ENCODE peak calls at places on chromosomes 2 and 18, in four cellular contexts. N, S, H and D are unnamed samples.

GRCh38 chr2:35081001-35081628 is 1274.5 kb upstream of the CRIM1 start:
- DNase-seq in N (no peak), S (peak; percentile 46), H (no peak), D (no peak)

GRCh38 chr2:196927318-196928225 is 1.1 kb upstream of the PGAP1 start:
- DNase-seq in N (peak; percentile 8), S (peak; percentile 29), H (peak; percentile 90), D (peak; percentile 87)

GRCh38 chr18:35045121-35045520 is 3.9 kb downstream of the MAPRE2 start:
- DNase-seq in N (no peak), S (no peak), H (no peak), D (no peak)

GRCh38 chr2:20139828-20140227 is 85.1 kb downstream of the SDC1 start:
- DNase-seq in N (no peak), S (no peak), H (no peak), D (no peak)

GRCh38 chr2:231781798-231782726 is 980 bp upstream of the PDE6D start:
- DNase-seq in N (peak; percentile 44), S (peak; percentile 56), H (peak; percentile 29), D (peak; percentile 76)

GRCh38 chr2:105595536-105595935 is 149.2 kb upstream of the NCK2 start:
- DNase-seq in N (no peak), S (no peak), H (no peak), D (peak; percentile 19)

GRCh38 chr18:8788503-8789429 is 83.4 kb downstream of the MTCL1 start:
- DNase-seq in N (no peak), S (no peak), H (no peak), D (no peak)

GRCh38 chr2:40190457-40190856 is 261.4 kb downstream of the SLC8A1 start:
- DNase-seq in N (no peak), S (no peak), H (no peak), D (no peak)

GRCh38 chr2:28356095-28356911 is 36.4 kb upstream of the FOSL2 start:
- DNase-seq in N (peak; percentile 78), S (peak; percentile 14), H (peak; percentile 79), D (no peak)

GRCh38 chr2:96541326-96541725 is 4.8 kb downstream of the ARID5A start:
- DNase-seq in N (no peak), S (no peak), H (no peak), D (no peak)

GRCh38 chr18:38944446-38945024 is 1378.9 kb upstream of the CELF4 start:
- DNase-seq in N (no peak), S (no peak), H (no peak), D (no peak)

GRCh38 chr2:9772035-9772998 is 71.0 kb upstream of the TAF1B start:
- DNase-seq in N (no peak), S (no peak), H (no peak), D (no peak)

GRCh38 chr2:9771481-9772017 is 71.7 kb upstream of the TAF1B start:
- DNase-seq in N (no peak), S (no peak), H (peak; percentile 76), D (no peak)

GRCh38 chr2:9770006-9770307 is 73.3 kb upstream of the TAF1B start:
- DNase-seq in N (no peak), S (no peak), H (no peak), D (no peak)

GRCh38 chr2:9770308-9771100 is 72.8 kb upstream of the TAF1B start:
- DNase-seq in N (peak; percentile 74), S (peak; percentile 16), H (peak; percentile 70), D (no peak)

GRCh38 chr2:9771101-9771449 is 72.2 kb upstream of the TAF1B start:
- DNase-seq in N (no peak), S (no peak), H (no peak), D (no peak)
- H3K27ac ChIP-seq in N (no peak overlapping the region), S (no peak overlapping the region), H (peak overlapping the region; percentile 37), D (no peak overlapping the region)

DNA sequence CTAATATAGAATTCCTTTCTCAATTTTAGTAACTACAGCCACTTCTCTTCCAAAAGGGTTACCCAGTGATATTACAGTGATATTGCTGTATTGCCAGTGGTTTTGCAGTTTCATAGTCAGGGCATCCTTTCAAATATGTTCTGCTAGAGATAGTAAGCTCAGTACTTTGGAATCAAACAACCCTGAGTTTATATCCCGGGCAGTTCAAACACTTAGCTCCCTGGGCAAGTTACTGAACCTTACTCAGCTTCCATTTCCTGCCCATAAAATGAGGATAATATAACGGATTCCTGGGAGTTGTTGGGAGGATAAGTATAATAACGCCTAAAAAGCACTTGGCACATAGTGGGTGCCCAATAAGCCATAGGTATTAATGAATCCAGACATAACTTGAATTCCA is 212.6 kb upstream of the PARD3B start:
- DNase-seq in N (no peak), S (no peak), H (no peak), D (no peak)
- H3K27ac ChIP-seq in N (no peak overlapping the region), S (no peak overlapping the region), H (no peak overlapping the region), D (no peak overlapping the region)

GRCh38 chr2:237391140-237391539 is 22.8 kb downstream of the COL6A3 start:
- DNase-seq in N (no peak), S (no peak), H (no peak), D (no peak)
- H3K27ac ChIP-seq in N (no peak overlapping the region), S (no peak overlapping the region), H (no peak overlapping the region), D (no peak overlapping the region)

GRCh38 chr2:109563980-109564550 is 49.7 kb downstream of the SEPTIN10 start:
- DNase-seq in N (no peak), S (no peak), H (no peak), D (no peak)
- H3K27ac ChIP-seq in N (no peak overlapping the region), S (peak overlapping the region; percentile 49), H (no peak overlapping the region), D (no peak overlapping the region)

GRCh38 chr2:215411941-215412743 is 23.7 kb downstream of the FN1 start:
- DNase-seq in N (no peak), S (no peak), H (peak; percentile 56), D (no peak)
- H3K27ac ChIP-seq in N (no peak overlapping the region), S (peak overlapping the region; percentile 24), H (peak overlapping the region; percentile 56), D (no peak overlapping the region)

DNA sequence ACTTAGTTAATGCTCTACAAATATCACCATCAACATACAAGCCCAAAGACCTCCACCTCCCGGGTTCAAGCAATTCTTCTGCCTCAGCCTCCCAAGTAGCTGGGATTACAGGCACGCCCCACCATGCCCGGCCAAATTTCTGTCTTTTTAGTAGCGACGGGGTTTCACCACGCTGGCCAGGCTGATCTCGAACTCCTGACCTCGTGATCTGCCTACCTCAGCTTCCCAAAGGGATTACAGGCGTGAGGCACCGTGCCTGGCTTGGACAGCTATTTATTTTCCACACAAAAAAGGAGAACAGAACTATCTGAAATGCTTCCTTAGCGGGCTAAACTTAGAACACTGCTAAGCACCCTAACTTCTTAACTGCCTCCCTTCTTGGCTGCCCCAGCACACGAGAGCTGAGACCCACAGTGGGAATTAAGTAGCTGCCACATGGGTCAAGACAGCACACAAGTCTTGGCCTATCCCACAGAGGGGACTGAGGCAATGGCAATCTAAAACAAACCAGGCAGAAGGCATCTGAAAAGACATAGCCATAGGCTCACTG is 24.8 kb downstream of the CYTIP start:
- DNase-seq in N (no peak), S (no peak), H (no peak), D (no peak)
- H3K27ac ChIP-seq in N (no peak overlapping the region), S (no peak overlapping the region), H (no peak overlapping the region), D (no peak overlapping the region)

GRCh38 chr2:189698020-189698887 is 23.8 kb downstream of the ANKAR start:
- DNase-seq in N (peak; percentile 73), S (no peak), H (peak; percentile 55), D (peak; percentile 9)
- H3K27ac ChIP-seq in N (no peak overlapping the region), S (no peak overlapping the region), H (no peak overlapping the region), D (no peak overlapping the region)

GRCh38 chr2:235027558-235028214 is 75.9 kb downstream of the SH3BP4 start:
- DNase-seq in N (no peak), S (peak; percentile 50), H (peak; percentile 73), D (peak; percentile 84)
- H3K27ac ChIP-seq in N (peak overlapping the region; percentile 60), S (peak overlapping the region; percentile 100), H (peak overlapping the region; percentile 68), D (peak overlapping the region; percentile 99)